ENCODE peak calls at places on chromosomes 5 and 9, in eight cellular contexts. Y, S, V, W, E, C, F and U are unnamed samples.

GRCh38 chr9:83656032-83656680 is 33.2 kb downstream of the IDNK start:
- DNase-seq in W (no peak), E (no peak), F (no peak), S (no peak), V (no peak), Y (no peak), C (peak), U (no peak)

GRCh38 chr9:121339437-121339836 is 30.6 kb downstream of the STOM start:
- DNase-seq in Y (no peak), V (no peak), W (no peak), S (no peak), C (no peak), F (no peak), E (no peak), U (no peak)

GRCh38 chr5:149271717-149272558 is at the start of gene AFAP1L1:
- DNase-seq in S (peak), Y (peak), W (peak), E (peak), F (peak), V (no peak), C (no peak), U (no peak)

GRCh38 chr5:126363658-126364057 is 59.6 kb upstream of the GRAMD2B start:
- DNase-seq in E (no peak), Y (no peak), F (peak), V (no peak), W (no peak), S (no peak), C (no peak), U (no peak)

GRCh38 chr5:172931001-172931536 is 28.2 kb upstream of the RPL26L1 start:
- DNase-seq in V (peak), F (peak), E (no peak), S (no peak), W (peak), Y (no peak), C (no peak), U (no peak)

GRCh38 chr5:94017579-94017978 is 276.2 kb upstream of the POU5F2 start:
- DNase-seq in E (no peak), F (peak), C (no peak), V (no peak), Y (no peak), S (no peak), W (peak), U (no peak)

GRCh38 chr9:74570879-74571512 is 73.9 kb downstream of the RORB start:
- DNase-seq in V (no peak), Y (peak), S (peak), W (peak), F (peak), C (no peak), E (no peak), U (no peak)

GRCh38 chr9:69325409-69326212 is 596 bp downstream of the ENTREP1 start:
- DNase-seq in E (no peak), Y (no peak), C (no peak), W (no peak), V (no peak), F (no peak), S (no peak), U (no peak)

GRCh38 chr9:98140503-98140902 is 21.5 kb upstream of the TRIM14 start:
- DNase-seq in V (no peak), W (no peak), C (no peak), S (no peak), E (no peak), F (no peak), Y (no peak), U (no peak)

GRCh38 chr9:92177591-92177990 is 62.4 kb upstream of the SPTLC1 start:
- DNase-seq in V (no peak), W (no peak), F (no peak), E (no peak), C (no peak), S (no peak), Y (no peak), U (no peak)

GRCh38 chr9:137084526-137084925 is 2.3 kb upstream of the MAN1B1 start:
- DNase-seq in S (no peak), V (no peak), C (no peak), E (no peak), W (no peak), F (no peak), Y (no peak), U (no peak)

GRCh38 chr9:27572918-27573698 is at the start of gene C9orf72:
- DNase-seq in C (peak), W (no peak), V (peak), Y (peak), F (no peak), E (peak), S (peak), U (peak)

GRCh38 chr5:3047212-3047774 is 295.8 kb upstream of the IRX2 start:
- DNase-seq in V (no peak), W (no peak), F (no peak), C (no peak), S (no peak), Y (no peak), E (no peak), U (no peak)

GRCh38 chr9:89781838-89782237 is 177.0 kb downstream of the GADD45G start:
- DNase-seq in E (no peak), C (peak), Y (no peak), S (peak), F (no peak), V (no peak), W (no peak), U (no peak)

GRCh38 chr9:93668261-93668871 is 92.0 kb downstream of the PHF2 start:
- DNase-seq in Y (no peak), V (no peak), C (no peak), E (no peak), S (no peak), F (no peak), W (no peak), U (no peak)

GRCh38 chr5:38921174-38921573 is 75.4 kb downstream of the OSMR start:
- DNase-seq in E (no peak), S (no peak), V (no peak), W (no peak), Y (no peak), C (no peak), F (peak), U (no peak)

GRCh38 chr9:125795970-125796596 is 48.9 kb downstream of the PBX3 start:
- DNase-seq in F (no peak), S (no peak), Y (no peak), W (no peak), E (no peak), V (no peak), C (no peak), U (no peak)

GRCh38 chr9:4680178-4680535 is 788 bp downstream of the CDC37L1 start:
- DNase-seq in V (no peak), S (no peak), F (peak), E (no peak), W (peak), Y (no peak), C (no peak), U (no peak)

GRCh38 chr9:3773661-3774060 is 247.9 kb upstream of the RFX3 start:
- DNase-seq in F (no peak), E (no peak), S (no peak), V (no peak), Y (no peak), C (no peak), W (no peak), U (no peak)

GRCh38 chr5:175418252-175418651 is 25.7 kb downstream of the DRD1 start:
- DNase-seq in W (no peak), C (no peak), E (no peak), F (no peak), V (no peak), S (no peak), Y (no peak), U (no peak)

GRCh38 chr5:155726267-155726666 is 600.7 kb upstream of the SGCD start:
- DNase-seq in F (peak), W (no peak), S (no peak), E (no peak), Y (no peak), C (no peak), V (no peak), U (no peak)

GRCh38 chr5:93572101-93572772 is 8.8 kb downstream of the NR2F1-AS1 start:
- DNase-seq in Y (no peak), E (no peak), C (peak), F (peak), S (no peak), V (no peak), W (no peak), U (no peak)

GRCh38 chr9:101578378-101578777 is 16.4 kb downstream of the PPP3R2 start:
- DNase-seq in Y (no peak), C (no peak), S (no peak), E (no peak), W (no peak), F (peak), V (no peak), U (no peak)

GRCh38 chr5:163532203-163532892 is 26.9 kb downstream of the MAT2B start:
- DNase-seq in W (no peak), S (no peak), C (no peak), F (no peak), Y (no peak), E (no peak), V (no peak), U (no peak)

GRCh38 chr5:68543212-68543611 is 327.7 kb downstream of the PIK3R1 start:
- DNase-seq in E (no peak), Y (no peak), F (no peak), V (no peak), S (no peak), W (no peak), C (no peak), U (no peak)

GRCh38 chr5:6467591-6467990 is 18.9 kb downstream of the UBE2QL1 start:
- DNase-seq in C (no peak), E (no peak), S (no peak), Y (no peak), W (no peak), F (no peak), V (no peak), U (no peak)

GRCh38 chr5:123916331-123917121 is 404.5 kb downstream of the CSNK1G3 start:
- DNase-seq in Y (no peak), E (no peak), W (peak), C (no peak), F (peak), S (no peak), V (no peak), U (no peak)

GRCh38 chr9:131029574-131029952 is 20.6 kb downstream of the LAMC3 start:
- DNase-seq in Y (no peak), C (no peak), F (no peak), S (no peak), W (no peak), E (no peak), V (no peak), U (no peak)

GRCh38 chr9:135992486-135993408 is 31.6 kb upstream of the UBAC1 start:
- DNase-seq in E (peak), S (peak), C (peak), Y (peak), F (peak), V (no peak), W (peak), U (peak)

GRCh38 chr9:97564291-97565175 is 63.1 kb downstream of the TMOD1 start:
- DNase-seq in W (peak), Y (no peak), S (no peak), F (peak), E (no peak), C (no peak), V (no peak), U (no peak)

GRCh38 chr9:133023117-133023890 is 7.5 kb upstream of the GTF3C5 start:
- DNase-seq in Y (peak), W (no peak), C (peak), S (peak), V (no peak), F (no peak), E (peak), U (no peak)

GRCh38 chr5:68848086-68848485 is 245.7 kb upstream of the SLC30A5 start:
- DNase-seq in V (no peak), Y (no peak), F (no peak), S (no peak), W (no peak), C (no peak), E (no peak), U (no peak)

GRCh38 chr9:87531370-87532295 is 34.0 kb downstream of the DAPK1 start:
- DNase-seq in F (no peak), Y (no peak), W (no peak), E (no peak), C (no peak), S (no peak), V (no peak), U (no peak)

GRCh38 chr5:158876263-158876942 is 223.3 kb downstream of the EBF1 start:
- DNase-seq in F (peak), V (no peak), W (peak), E (no peak), S (no peak), Y (no peak), C (peak), U (no peak)